ENCODE peak calls at places on chromosomes 13 and 19, in six cellular contexts. M is fibroblast of lung, D is colonic mucosa, V is IMR-90, K is thyroid gland, B is bronchial epithelial cell. S is an unnamed sample. For H3K27me3 and H3K36me3, the result is how much of the 10 kb centered on the place peaks cover.

GRCh38 chr13:31431722-31432137 is 232.0 kb downstream of the B3GLCT start:
- DNase-seq in M (peak), D (peak), V (peak), K (peak), B (peak), S (no peak)

GRCh38 chr19:28289294-28290063 is 923.5 kb downstream of the UQCRFS1 start:
- DNase-seq in M (peak), D (peak), V (no peak), K (no peak), B (peak), S (no peak)

GRCh38 chr19:18596752-18597157 is 8.2 kb downstream of the REX1BD start:
- DNase-seq in M (no peak), D (peak), V (no peak), K (no peak), B (no peak), S (no peak)

GRCh38 chr19:45881082-45881908 is 4.6 kb downstream of the IRF2BP1 start:
- DNase-seq in M (no peak), D (peak), V (no peak), K (no peak), B (no peak), S (no peak)

GRCh38 chr13:89066868-89067466 is 1395.8 kb downstream of the SLITRK5 start:
- DNase-seq in M (peak), D (peak), V (peak), K (peak), B (peak), S (no peak)

GRCh38 chr19:40279120-40279551 is 6.0 kb downstream of the AKT2 start:
- DNase-seq in M (peak), D (peak), V (peak), K (peak), B (no peak), S (peak)

GRCh38 chr19:46206176-46206575 is 23.4 kb upstream of the IGFL1 start:
- DNase-seq in M (no peak), D (no peak), V (no peak), K (no peak), B (peak), S (no peak)

GRCh38 chr19:16001481-16002312 is 52.9 kb downstream of the OR10H4 start:
- DNase-seq in M (peak), D (no peak), V (peak), K (no peak), B (peak), S (no peak)

GRCh38 chr19:41994521-41994971 is 516 bp upstream of the ATP1A3 start:
- DNase-seq in M (no peak), D (no peak), V (no peak), K (no peak), B (no peak), S (no peak)

GRCh38 chr19:29810504-29810871 is 1.3 kb upstream of the CCNE1 start:
- DNase-seq in M (peak), D (peak), V (peak), K (peak), B (peak), S (peak)

GRCh38 chr19:57302020-57302465 is 18.2 kb upstream of the ZNF543 start:
- DNase-seq in M (peak), D (no peak), V (peak), K (peak), B (peak), S (no peak)

GRCh38 chr19:44931541-44931940 is 10.5 kb upstream of the APOC4 start:
- DNase-seq in M (no peak), D (no peak), V (no peak), K (no peak), B (no peak), S (no peak)

GRCh38 chr19:55319786-55320185 is 5.4 kb downstream of the TMEM150B start:
- DNase-seq in M (peak), D (no peak), V (peak), K (peak), B (no peak), S (no peak)

GRCh38 chr19:48510421-48511268 is 990 bp downstream of the LMTK3 start:
- DNase-seq in M (peak), D (peak), V (peak), K (peak), B (peak), S (peak)

GRCh38 chr19:44728178-44728577 is 20.3 kb upstream of the BCL3 start:
- DNase-seq in M (no peak), D (no peak), V (no peak), K (no peak), B (no peak), S (no peak)

GRCh38 chr19:52992109-52993004 is 21.4 kb upstream of the ERVV-1 start:
- DNase-seq in M (peak), D (peak), V (no peak), K (peak), B (no peak), S (peak)

GRCh38 chr19:28868836-28869235 is 344.1 kb downstream of the UQCRFS1 start:
- DNase-seq in M (no peak), D (no peak), V (no peak), K (peak), B (no peak), S (no peak)

GRCh38 chr13:26050568-26051230 is 1.1 kb downstream of the SHISA2 start:
- DNase-seq in M (peak), D (no peak), V (no peak), K (peak), B (no peak), S (no peak)

GRCh38 chr13:23986619-23987018 is 89.3 kb upstream of the C1QTNF9B start:
- DNase-seq in M (peak), D (no peak), V (peak), K (no peak), B (no peak), S (no peak)

GRCh38 chr13:110942248-110942981 is 27.5 kb upstream of the ANKRD10 start:
- DNase-seq in M (peak), D (no peak), V (peak), K (no peak), B (peak), S (no peak)

GRCh38 chr19:5268801-5269200 is 71.8 kb downstream of the PTPRS start:
- DNase-seq in M (no peak), D (no peak), V (no peak), K (no peak), B (no peak), S (peak)

GRCh38 chr19:55563261-55563690 is 17.4 kb downstream of the ZNF579 start:
- DNase-seq in M (peak), D (no peak), V (no peak), K (no peak), B (no peak), S (peak)

GRCh38 chr19:20039203-20039723 is at the start of gene ZNF682:
- DNase-seq in M (peak), D (peak), V (peak), K (peak), B (peak), S (peak)

GRCh38 chr13:113491418-113491883 is 940 bp upstream of the DCUN1D2 start:
- DNase-seq in M (peak), D (peak), V (peak), K (no peak), B (no peak), S (no peak)

GRCh38 chr19:33686687-33687541 is 65.2 kb downstream of the CHST8 start:
- DNase-seq in M (no peak), D (no peak), V (no peak), K (no peak), B (no peak), S (no peak)

GRCh38 chr19:49829200-49829599 is 11.1 kb downstream of the MED25 start:
- DNase-seq in M (no peak), D (no peak), V (no peak), K (no peak), B (no peak), S (no peak)
- H3K27me3 ChIP-seq in M (under half), D (under half), V (under half), K (under half), B (under half), S (under half)

DNA sequence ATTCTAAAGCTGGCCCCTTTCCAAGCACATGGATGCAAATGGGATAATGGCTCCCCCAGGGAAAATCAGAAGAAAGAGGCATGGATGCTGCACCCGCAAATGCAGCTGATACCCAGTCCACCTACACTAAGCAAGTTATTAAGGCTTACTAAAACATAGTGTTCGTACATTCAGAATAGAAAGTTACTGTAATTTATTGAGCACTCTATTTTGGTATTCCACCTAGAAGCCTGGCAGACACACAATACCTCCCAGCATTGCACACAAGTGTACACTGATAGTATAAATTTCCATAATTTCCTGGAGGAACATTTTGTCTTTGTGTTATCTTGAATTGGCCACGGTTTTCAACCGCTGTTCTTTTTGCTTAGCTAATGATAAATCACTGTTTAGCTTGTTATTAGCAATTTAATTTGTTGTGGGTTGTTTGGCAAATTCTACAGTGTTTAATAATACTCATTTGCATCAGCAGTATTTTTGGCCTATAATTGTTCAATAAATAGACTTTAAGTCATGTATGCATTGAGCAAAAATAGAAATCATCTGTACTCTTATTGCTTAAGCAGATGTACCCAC is 94.5 kb upstream of the MRI1 start:
- DNase-seq in M (no peak), D (no peak), V (no peak), K (no peak), B (no peak), S (no peak)
- TF ChIP-seq CTCF in M (no peak), D (no peak), V (no peak), K (no peak), B (no peak), S (no peak)

DNA sequence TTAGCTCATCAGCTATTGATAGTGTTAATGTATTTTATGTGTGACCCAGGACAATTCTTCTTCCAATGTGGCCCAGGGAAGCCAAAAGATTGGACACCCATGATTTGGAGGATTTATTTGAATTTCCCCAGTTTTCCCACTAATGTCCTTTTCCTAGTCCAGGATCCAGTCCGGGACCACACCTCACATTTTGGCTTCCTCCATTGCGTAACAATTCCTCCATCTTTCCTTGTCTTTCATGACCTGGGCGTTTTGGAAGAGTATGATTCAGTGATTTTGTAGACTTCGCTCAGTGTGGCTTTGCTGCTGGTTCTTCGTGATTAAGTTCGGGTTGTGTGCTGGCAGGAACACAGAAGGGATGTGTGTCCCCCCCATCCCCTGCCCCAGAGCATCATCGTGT is 3.3 kb upstream of the ATP4A start:
- DNase-seq in M (no peak), D (no peak), V (no peak), K (no peak), B (no peak), S (no peak)
- H3K36me3 ChIP-seq in M (under half), D (under half), V (under half), K (under half), B (under half), S (under half)

DNA sequence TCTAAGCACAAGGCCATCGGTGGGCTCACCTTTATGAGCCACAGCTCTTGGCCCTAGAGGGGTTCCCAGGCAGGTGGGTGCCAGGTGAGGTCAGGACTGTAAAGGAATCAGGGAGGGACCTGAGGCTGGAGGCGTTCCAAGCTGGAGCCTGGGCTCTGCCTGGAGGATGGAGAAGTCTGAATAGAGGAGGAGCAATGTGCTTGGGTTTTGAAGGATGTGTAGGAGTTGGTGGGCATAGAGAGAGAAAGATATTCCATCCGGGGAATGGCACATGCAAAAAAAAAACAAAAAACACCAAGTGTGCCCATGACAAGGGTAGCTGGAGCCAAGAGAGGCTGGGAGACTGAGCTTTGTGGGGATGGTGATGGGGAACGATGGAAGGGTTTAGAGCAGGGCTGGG is 2.4 kb downstream of the GRIN3B start:
- DNase-seq in M (no peak), D (no peak), V (no peak), K (no peak), B (no peak), S (no peak)
- H3K27me3 ChIP-seq in M (under half), D (under half), V (under half), K (under half), B (under half), S (under half)

GRCh38 chr19:8491574-8491973 is 10.9 kb downstream of the PRAM1 start:
- DNase-seq in M (no peak), D (no peak), V (no peak), K (no peak), B (no peak), S (no peak)
- TF ChIP-seq CTCF in M (no peak), D (no peak), V (no peak), K (no peak), B (no peak), S (no peak)

DNA sequence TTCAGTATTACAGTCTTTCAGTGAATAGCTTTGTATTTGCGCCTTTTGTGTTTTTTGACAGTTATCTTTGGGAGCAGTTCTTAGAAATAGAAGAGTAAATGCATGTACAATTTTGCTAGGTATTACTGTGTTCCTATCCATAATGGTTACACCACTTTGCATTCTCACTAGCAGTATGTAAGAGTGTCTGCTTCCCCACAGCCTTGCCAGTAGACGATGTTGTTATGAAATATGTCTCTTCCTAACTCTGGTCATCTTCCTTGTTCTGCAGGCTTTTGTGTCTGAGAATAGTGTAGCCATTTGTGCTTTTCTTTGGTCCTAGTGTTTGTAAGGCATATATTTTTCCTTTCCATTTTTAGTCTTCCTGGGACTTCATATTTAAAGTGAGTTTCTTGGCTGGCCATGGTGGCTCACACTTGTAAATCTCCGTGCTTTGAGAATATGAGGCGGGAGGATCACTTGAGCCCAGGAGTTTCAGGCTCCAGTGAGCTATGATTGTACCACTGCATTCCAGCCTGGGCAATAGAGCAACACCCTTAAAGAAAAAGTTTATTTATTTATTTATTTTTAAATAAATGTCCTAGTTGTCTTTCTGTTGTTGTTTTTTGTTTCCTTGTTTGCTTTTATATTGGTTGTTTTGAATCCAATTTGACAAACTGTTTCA is 140.3 kb downstream of the PDS5B start:
- DNase-seq in M (no peak), D (no peak), V (no peak), K (peak), B (no peak), S (no peak)
- H3K36me3 ChIP-seq in M (under half), D (under half), V (under half), K (under half), B (under half), S (under half)

DNA sequence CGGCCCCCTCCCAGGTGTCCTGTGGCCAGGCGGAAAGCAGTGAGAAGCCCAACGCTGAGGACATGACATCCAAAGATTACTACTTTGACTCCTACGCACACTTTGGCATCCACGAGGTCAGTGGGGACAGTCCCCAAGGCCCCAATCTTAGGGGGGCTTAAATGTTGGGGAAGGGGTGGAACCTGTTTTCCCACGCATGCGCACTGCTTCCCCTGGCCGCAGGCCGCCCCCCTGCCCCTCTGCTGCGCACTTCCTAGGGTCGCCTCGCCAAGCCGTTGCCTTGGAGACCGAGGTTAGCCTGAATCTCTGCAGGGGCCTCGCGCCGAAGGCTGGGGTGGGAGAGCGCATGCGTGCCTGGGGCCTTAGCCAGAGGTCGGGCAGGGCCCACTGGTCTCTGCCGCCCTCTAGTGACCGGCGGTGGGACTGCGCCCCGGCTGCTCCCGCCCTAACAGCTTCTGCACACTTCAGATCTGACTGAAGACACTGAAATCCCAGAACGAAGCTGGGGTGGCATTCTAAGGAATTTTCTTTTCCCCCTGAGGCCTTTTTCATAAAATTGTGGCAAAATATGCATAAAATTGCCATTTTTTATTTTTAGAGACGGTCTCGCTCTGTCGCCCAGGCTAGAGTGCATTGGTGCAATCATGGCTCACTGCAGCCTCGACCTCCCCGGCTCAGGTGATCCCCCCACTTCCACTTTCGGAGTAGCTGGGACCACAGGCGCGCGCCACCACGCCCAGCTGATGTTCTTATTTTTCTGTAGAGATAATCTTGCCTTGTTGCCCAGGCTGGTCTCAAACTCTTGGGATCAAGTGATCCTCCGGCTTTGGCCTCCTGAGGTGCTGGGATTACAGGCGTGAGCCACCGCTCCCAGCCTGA is 3.6 kb downstream of the PRMT1 start:
- DNase-seq in M (peak), D (peak), V (peak), K (peak), B (peak), S (peak)
- H3K27me3 ChIP-seq in M (under half), D (under half), V (under half), K (under half), B (under half), S (under half)

GRCh38 chr19:38223119-38223523 is 901 bp downstream of the DPF1 start:
- DNase-seq in M (no peak), D (no peak), V (no peak), K (no peak), B (no peak), S (no peak)

GRCh38 chr19:38221421-38221820 is 2.6 kb downstream of the DPF1 start:
- DNase-seq in M (no peak), D (no peak), V (no peak), K (no peak), B (no peak), S (no peak)

GRCh38 chr19:38223617-38224013 is 407 bp downstream of the DPF1 start:
- DNase-seq in M (no peak), D (no peak), V (no peak), K (no peak), B (no peak), S (no peak)

GRCh38 chr19:38221919-38222828 is 1.8 kb downstream of the DPF1 start:
- DNase-seq in M (no peak), D (no peak), V (no peak), K (no peak), B (no peak), S (no peak)

DNA sequence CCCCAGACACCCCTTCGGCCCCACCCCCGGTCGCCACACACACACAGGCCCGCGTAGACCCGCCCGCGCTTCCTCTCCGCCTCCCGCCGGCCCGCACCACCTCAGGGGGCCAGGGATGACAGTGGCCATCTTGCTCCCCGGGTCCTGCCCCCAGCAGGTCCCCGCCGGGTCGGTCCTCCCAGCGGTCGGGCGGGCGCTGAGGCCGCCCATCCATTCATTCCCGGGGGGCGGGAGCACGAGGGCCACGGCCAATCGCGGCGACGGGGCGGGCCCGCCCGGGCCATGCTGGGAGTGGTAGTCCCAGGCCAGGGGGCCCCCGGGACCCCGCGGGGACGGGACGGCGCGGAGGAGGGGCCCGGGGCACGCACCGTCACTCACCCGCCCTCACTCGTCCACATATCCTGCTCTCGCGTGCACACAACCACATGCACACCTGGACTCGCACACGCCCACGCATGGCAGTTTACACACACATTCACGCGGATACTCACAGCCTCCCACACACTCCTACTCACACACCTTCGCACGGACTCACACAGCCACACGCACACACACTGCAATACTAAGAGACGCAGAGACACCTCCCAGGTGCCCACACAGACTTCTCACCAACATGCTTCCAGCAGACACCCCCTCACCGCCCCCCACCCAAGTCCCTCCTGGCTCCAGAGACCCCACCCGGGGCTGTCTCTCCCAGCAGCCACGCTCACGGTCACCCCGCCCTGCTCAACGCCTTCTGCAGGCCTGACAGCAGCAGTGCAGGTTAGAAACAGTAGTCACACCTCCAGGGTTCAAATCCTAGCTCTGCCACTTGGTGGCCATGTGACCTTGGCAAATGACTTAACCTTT is at the start of gene DPF1:
- DNase-seq in M (peak), D (no peak), V (peak), K (no peak), B (peak), S (peak)
- TF ChIP-seq CTCF in M (no peak), D (no peak), V (peak), K (no peak), B (peak), S (no peak)